ENCODE peak calls at places on chromosomes 13 and 19, in four cellular contexts. One of them, this sample, is unnamed.

GRCh38 chr19:45187421-45188100 is 9.0 kb downstream of the BLOC1S3 start:
- DNase-seq in A549: no peak
- DNase-seq in K562: peak; percentile 65
- DNase-seq in HepG2: peak; percentile 49
- DNase-seq in this sample: peak; percentile 46

GRCh38 chr13:26459276-26460131 is 98.0 kb upstream of the WASF3 start:
- DNase-seq in A549: no peak
- DNase-seq in K562: no peak
- DNase-seq in HepG2: no peak
- DNase-seq in this sample: no peak

GRCh38 chr13:49272296-49272695 is 24.6 kb downstream of the CDADC1 start:
- DNase-seq in A549: no peak
- DNase-seq in K562: no peak
- DNase-seq in HepG2: no peak
- DNase-seq in this sample: no peak

GRCh38 chr19:5628919-5629481 is 6.1 kb downstream of the SAFB start:
- DNase-seq in A549: no peak
- DNase-seq in K562: no peak
- DNase-seq in HepG2: no peak
- DNase-seq in this sample: no peak

GRCh38 chr19:48249502-48250014 is 6.2 kb downstream of the CARD8 start:
- DNase-seq in A549: no peak
- DNase-seq in K562: no peak
- DNase-seq in HepG2: no peak
- DNase-seq in this sample: no peak

GRCh38 chr19:39710333-39710890 is 6.1 kb downstream of the LGALS14 start:
- DNase-seq in A549: no peak
- DNase-seq in K562: no peak
- DNase-seq in HepG2: no peak
- DNase-seq in this sample: no peak

GRCh38 chr13:57073983-57074382 is 66.7 kb upstream of the PRR20A start:
- DNase-seq in A549: no peak
- DNase-seq in K562: no peak
- DNase-seq in HepG2: no peak
- DNase-seq in this sample: no peak

GRCh38 chr19:2474232-2475017 is 1.5 kb upstream of the GADD45B start:
- DNase-seq in A549: peak; percentile 82
- DNase-seq in K562: peak; percentile 87
- DNase-seq in HepG2: peak; percentile 76
- DNase-seq in this sample: peak; percentile 92

GRCh38 chr13:96397807-96398206 is 307.9 kb downstream of the HS6ST3 start:
- DNase-seq in A549: no peak
- DNase-seq in K562: no peak
- DNase-seq in HepG2: no peak
- DNase-seq in this sample: no peak

GRCh38 chr19:44635581-44636438 is 7.9 kb upstream of the PVR start:
- DNase-seq in A549: no peak
- DNase-seq in K562: no peak
- DNase-seq in HepG2: no peak
- DNase-seq in this sample: no peak

GRCh38 chr13:27481766-27482165 is 31.4 kb upstream of the MTIF3 start:
- DNase-seq in A549: peak; percentile 51
- DNase-seq in K562: peak; percentile 69
- DNase-seq in HepG2: peak; percentile 37
- DNase-seq in this sample: peak; percentile 89

GRCh38 chr19:9847087-9847671 is 12.1 kb downstream of the PIN1 start:
- DNase-seq in A549: peak; percentile 70
- DNase-seq in K562: peak; percentile 80
- DNase-seq in HepG2: peak; percentile 23
- DNase-seq in this sample: peak; percentile 72

GRCh38 chr13:48505597-48506091 is 27.2 kb downstream of the RCBTB2 start:
- DNase-seq in A549: no peak
- DNase-seq in K562: no peak
- DNase-seq in HepG2: no peak
- DNase-seq in this sample: no peak

GRCh38 chr13:97306646-97307045 is 84.5 kb downstream of the MBNL2 start:
- DNase-seq in A549: peak; percentile 27
- DNase-seq in K562: no peak
- DNase-seq in HepG2: peak; percentile 61
- DNase-seq in this sample: no peak

GRCh38 chr13:51844862-51845573 is at the start of gene TMEM272:
- DNase-seq in A549: peak; percentile 39
- DNase-seq in K562: peak; percentile 82
- DNase-seq in HepG2: peak; percentile 43
- DNase-seq in this sample: peak; percentile 81

GRCh38 chr19:46766569-46767317 is 20.5 kb upstream of the STRN4 start:
- DNase-seq in A549: peak; percentile 75
- DNase-seq in K562: peak; percentile 76
- DNase-seq in HepG2: peak; percentile 53
- DNase-seq in this sample: peak; percentile 78

GRCh38 chr13:63463782-63464610 is 2048.3 kb upstream of the PCDH20 start:
- DNase-seq in A549: no peak
- DNase-seq in K562: no peak
- DNase-seq in HepG2: no peak
- DNase-seq in this sample: no peak

GRCh38 chr19:54938906-54939305 is 8.4 kb downstream of the NLRP7 start:
- DNase-seq in A549: no peak
- DNase-seq in K562: no peak
- DNase-seq in HepG2: no peak
- DNase-seq in this sample: no peak

DNA sequence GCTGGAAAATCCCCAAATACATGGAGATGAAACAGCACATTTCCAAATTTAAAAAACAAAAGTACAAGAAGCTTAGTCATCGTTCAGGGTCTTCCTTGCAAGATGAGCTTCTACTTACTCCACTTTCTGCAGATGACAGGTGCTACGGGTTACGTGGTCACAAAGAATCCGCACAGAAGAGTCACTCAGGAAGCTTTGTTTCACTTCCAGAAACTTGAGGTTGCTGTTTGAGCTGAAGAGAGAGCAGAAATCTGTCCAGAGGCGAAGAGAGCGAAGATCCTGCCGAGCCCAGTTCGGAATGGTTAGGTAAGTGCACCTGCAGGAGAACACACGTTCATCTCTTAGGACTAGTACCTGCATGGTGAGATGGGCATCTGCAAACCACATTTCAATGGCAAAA is 9.4 kb downstream of the NLRP7 start:
- DNase-seq in A549: no peak
- DNase-seq in K562: no peak
- DNase-seq in HepG2: no peak
- DNase-seq in this sample: no peak
- TF ChIP-seq JUN in A549: no peak
- TF ChIP-seq JUN in K562: no peak
- TF ChIP-seq JUN in HepG2: no peak
- TF ChIP-seq JUN in this sample: no peak

GRCh38 chr19:3605361-3605760 is 1.3 kb downstream of the TBXA2R start:
- DNase-seq in A549: no peak
- DNase-seq in K562: no peak
- DNase-seq in HepG2: no peak
- DNase-seq in this sample: no peak

GRCh38 chr19:3606174-3606689 is 443 bp downstream of the TBXA2R start:
- DNase-seq in A549: no peak
- DNase-seq in K562: peak; percentile 71
- DNase-seq in HepG2: no peak
- DNase-seq in this sample: peak; percentile 49

GRCh38 chr19:3604227-3604986 is 2.3 kb downstream of the TBXA2R start:
- DNase-seq in A549: no peak
- DNase-seq in K562: no peak
- DNase-seq in HepG2: no peak
- DNase-seq in this sample: no peak

GRCh38 chr19:3605770-3606169 is 905 bp downstream of the TBXA2R start:
- DNase-seq in A549: no peak
- DNase-seq in K562: no peak
- DNase-seq in HepG2: no peak
- DNase-seq in this sample: no peak

GRCh38 chr19:3604987-3605343 is 1.7 kb downstream of the TBXA2R start:
- DNase-seq in A549: no peak
- DNase-seq in K562: no peak
- DNase-seq in HepG2: no peak
- DNase-seq in this sample: no peak
- TF ChIP-seq HMGXB4 in A549: no peak
- TF ChIP-seq HMGXB4 in K562: no peak
- TF ChIP-seq HMGXB4 in HepG2: no peak
- TF ChIP-seq HMGXB4 in this sample: no peak

GRCh38 chr19:13430790-13431582 is 75.3 kb downstream of the CACNA1A start:
- DNase-seq in A549: peak; percentile 43
- DNase-seq in K562: peak; percentile 65
- DNase-seq in HepG2: peak; percentile 33
- DNase-seq in this sample: peak; percentile 82
- TF ChIP-seq JUN in A549: no peak
- TF ChIP-seq JUN in K562: no peak
- TF ChIP-seq JUN in HepG2: no peak
- TF ChIP-seq JUN in this sample: no peak

DNA sequence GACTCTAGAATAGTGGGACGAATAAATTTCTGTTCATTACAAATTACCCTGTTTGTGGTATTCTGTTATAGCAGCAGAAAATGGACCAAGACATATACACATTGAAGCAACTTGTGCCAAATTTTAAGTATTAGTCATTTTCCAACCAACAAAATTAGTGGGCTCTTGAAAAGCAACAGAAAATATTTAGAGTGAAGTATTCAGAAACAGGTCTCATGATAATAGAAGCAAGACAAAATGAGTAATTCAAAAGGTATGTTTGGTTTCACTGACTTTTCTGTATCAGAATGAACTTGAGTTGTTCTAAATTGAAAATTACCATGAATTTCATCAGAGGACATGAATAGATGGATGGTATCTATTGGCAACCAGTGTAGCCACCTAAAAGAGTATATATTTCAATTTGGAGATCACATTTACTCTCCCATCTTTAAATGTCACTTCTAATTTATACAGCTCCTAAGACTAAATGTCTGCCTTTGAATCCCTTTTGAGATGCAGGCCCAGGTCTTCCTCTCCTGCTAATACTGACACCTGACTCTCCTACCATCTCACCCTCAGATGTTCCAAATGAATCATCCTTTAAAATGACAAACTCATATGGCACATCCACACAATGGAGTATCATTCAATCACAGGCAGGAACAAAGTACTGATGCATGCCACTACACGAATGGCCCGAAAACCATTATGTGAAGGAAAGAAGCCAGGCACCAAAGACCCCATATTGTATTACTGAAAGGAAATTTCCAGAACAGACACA is 40.7 kb upstream of the DOCK9 start:
- DNase-seq in A549: no peak
- DNase-seq in K562: no peak
- DNase-seq in HepG2: no peak
- DNase-seq in this sample: no peak
- TF ChIP-seq HMGXB4 in A549: no peak
- TF ChIP-seq HMGXB4 in K562: no peak
- TF ChIP-seq HMGXB4 in HepG2: no peak
- TF ChIP-seq HMGXB4 in this sample: no peak

GRCh38 chr19:41530761-41531301 is 45.1 kb upstream of the CEACAM21 start:
- DNase-seq in A549: no peak
- DNase-seq in K562: no peak
- DNase-seq in HepG2: no peak
- DNase-seq in this sample: no peak

GRCh38 chr19:41532526-41532925 is 43.4 kb upstream of the CEACAM21 start:
- DNase-seq in A549: no peak
- DNase-seq in K562: no peak
- DNase-seq in HepG2: no peak
- DNase-seq in this sample: no peak

GRCh38 chr19:41533691-41534090 is 42.3 kb upstream of the CEACAM21 start:
- DNase-seq in A549: no peak
- DNase-seq in K562: no peak
- DNase-seq in HepG2: no peak
- DNase-seq in this sample: no peak

GRCh38 chr19:41530184-41530534 is 45.8 kb upstream of the CEACAM21 start:
- DNase-seq in A549: no peak
- DNase-seq in K562: no peak
- DNase-seq in HepG2: no peak
- DNase-seq in this sample: no peak

GRCh38 chr19:41531438-41532311 is 44.3 kb upstream of the CEACAM21 start:
- DNase-seq in A549: peak; percentile 85
- DNase-seq in K562: peak; percentile 81
- DNase-seq in HepG2: no peak
- DNase-seq in this sample: no peak
- TF ChIP-seq JUN in A549: no peak
- TF ChIP-seq JUN in K562: no peak
- TF ChIP-seq JUN in HepG2: no peak
- TF ChIP-seq JUN in this sample: no peak

This sample was measured in WTC11.